ENCODE peak calls at places on chromosomes 4 and X, in seven cellular contexts. S is IMR-90, H is neuronal stem cell, B is mesendoderm, V is mesenchymal stem cell, F is H1, N is trophoblast cell. C is an unnamed sample. For H3K4me1, the result is how much of the 10 kb centered on the place peaks cover.

GRCh38 chr4:37008199-37008598 is 236.3 kb upstream of the NWD2 start:
- DNase-seq in S (no peak), H (no peak), B (peak), V (no peak), F (no peak), N (no peak), C (no peak)

GRCh38 chrX:139058831-139059495 is 347.4 kb upstream of the FGF13 start:
- DNase-seq in S (no peak), H (no peak), B (no peak), V (no peak), F (no peak), N (no peak), C (no peak)

GRCh38 chr4:147714575-147715401 is 17.1 kb upstream of the ARHGAP10 start:
- DNase-seq in S (peak), H (no peak), B (peak), V (peak), F (no peak), N (peak), C (no peak)

GRCh38 chr4:80295841-80296240 is 29.4 kb downstream of the FGF5 start:
- DNase-seq in S (peak), H (no peak), B (no peak), V (no peak), F (no peak), N (no peak), C (no peak)

GRCh38 chr4:106502106-106502699 is 133.6 kb upstream of the GIMD1 start:
- DNase-seq in S (peak), H (peak), B (peak), V (peak), F (peak), N (peak), C (peak)

GRCh38 chr4:92451792-92452191 is 148.0 kb downstream of the GRID2 start:
- DNase-seq in S (no peak), H (no peak), B (no peak), V (no peak), F (no peak), N (no peak), C (no peak)

GRCh38 chr4:139933541-139933940 is 220.4 kb downstream of the MAML3 start:
- DNase-seq in S (no peak), H (no peak), B (peak), V (no peak), F (no peak), N (no peak), C (no peak)

GRCh38 chrX:110316351-110317078 is 1.4 kb downstream of the AMMECR1 start:
- DNase-seq in S (no peak), H (no peak), B (peak), V (peak), F (no peak), N (no peak), C (no peak)

GRCh38 chrX:136714626-136715599 is 65.8 kb downstream of the ARHGEF6 start:
- DNase-seq in S (no peak), H (no peak), B (no peak), V (peak), F (no peak), N (no peak), C (no peak)

GRCh38 chr4:112492321-112492720 is 23.7 kb downstream of the NEUROG2 start:
- DNase-seq in S (no peak), H (no peak), B (no peak), V (no peak), F (no peak), N (no peak), C (no peak)

GRCh38 chr4:184286346-184286745 is 68.7 kb upstream of the ENPP6 start:
- DNase-seq in S (no peak), H (no peak), B (no peak), V (no peak), F (no peak), N (no peak), C (no peak)

GRCh38 chrX:82556588-82556987 is 951.5 kb upstream of the POU3F4 start:
- DNase-seq in S (no peak), H (no peak), B (peak), V (no peak), F (no peak), N (no peak), C (no peak)

GRCh38 chrX:115562492-115562872 is 1.5 kb downstream of the PLS3 start:
- DNase-seq in S (peak), H (peak), B (peak), V (peak), F (no peak), N (no peak), C (peak)

GRCh38 chr4:147853706-147854105 is 121.8 kb downstream of the ARHGAP10 start:
- DNase-seq in S (peak), H (no peak), B (no peak), V (no peak), F (no peak), N (no peak), C (no peak)

GRCh38 chrX:20118065-20118824 is 1.5 kb upstream of the MAP7D2 start:
- DNase-seq in S (no peak), H (no peak), B (no peak), V (no peak), F (no peak), N (no peak), C (no peak)

GRCh38 chr4:5471206-5471605 is 237.2 kb downstream of the EVC2 start:
- DNase-seq in S (no peak), H (no peak), B (no peak), V (no peak), F (no peak), N (no peak), C (no peak)

GRCh38 chrX:21493226-21493850 is 119.1 kb downstream of the CNKSR2 start:
- DNase-seq in S (peak), H (no peak), B (no peak), V (no peak), F (no peak), N (no peak), C (no peak)

GRCh38 chrX:79133897-79134296 is 10.6 kb upstream of the GPR174 start:
- DNase-seq in S (no peak), H (no peak), B (no peak), V (no peak), F (no peak), N (no peak), C (no peak)

GRCh38 chr4:142815834-142816233 is 30.3 kb downstream of the INPP4B start:
- DNase-seq in S (peak), H (no peak), B (peak), V (peak), F (no peak), N (no peak), C (no peak)

GRCh38 chrX:106862972-106863688 is 40.0 kb downstream of the RIPPLY1 start:
- DNase-seq in S (peak), H (peak), B (peak), V (no peak), F (peak), N (peak), C (peak)

DNA sequence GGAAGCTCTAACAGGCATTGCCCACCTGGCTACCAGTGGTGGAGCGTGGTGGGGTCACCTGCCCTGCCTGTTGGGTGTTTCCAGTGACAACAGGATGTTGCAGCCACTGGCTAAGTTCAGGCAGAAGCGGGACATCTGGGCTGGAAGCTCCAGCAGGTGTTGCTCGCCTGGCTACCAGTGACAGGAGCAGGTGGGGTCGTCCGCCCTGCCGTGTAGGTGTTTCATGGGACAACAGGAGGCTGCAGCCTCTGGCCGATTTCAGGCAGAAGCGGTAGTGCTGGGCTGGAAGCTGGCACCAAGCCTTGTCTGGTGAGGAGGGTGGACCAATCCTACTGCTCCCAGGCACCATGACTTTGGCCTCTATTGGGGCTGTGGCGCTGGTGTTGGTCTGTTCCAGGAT is 39.4 kb downstream of the RIPPLY1 start:
- DNase-seq in S (no peak), H (no peak), B (no peak), V (no peak), F (no peak), N (no peak), C (no peak)
- H2BK120ac ChIP-seq in S (no peak), H (no peak), B (no peak), V (no peak), F (no peak), N (no peak), C (no peak)

GRCh38 chr4:40205259-40206198 is 8.7 kb downstream of the RHOH start:
- DNase-seq in S (no peak), H (no peak), B (peak), V (no peak), F (no peak), N (no peak), C (no peak)
- H3K4me1 ChIP-seq in S (under half), H (under half), B (under half), V (under half), F (under half), N (under half), C (under half)

DNA sequence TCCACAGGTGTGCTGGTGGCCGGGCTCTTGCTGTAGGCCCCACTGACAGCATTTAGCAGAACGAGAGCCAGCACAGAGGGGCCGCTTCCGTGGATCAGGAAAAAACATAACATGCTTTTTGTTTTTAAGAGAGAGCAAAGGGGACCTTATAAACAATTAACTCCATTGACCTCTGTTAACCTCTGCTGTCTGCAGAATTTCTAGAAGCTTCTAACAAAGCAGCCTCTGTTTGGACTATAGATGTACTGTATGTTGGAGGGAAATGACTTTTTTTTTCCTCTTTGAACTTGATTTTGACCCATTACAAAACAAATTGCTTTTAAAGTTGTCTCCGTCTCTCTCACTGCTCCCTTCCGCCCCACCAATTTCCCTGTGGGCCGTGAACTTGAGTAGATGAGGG is 210.7 kb downstream of the FRAS1 start:
- DNase-seq in S (no peak), H (no peak), B (no peak), V (no peak), F (no peak), N (no peak), C (no peak)
- H2AK5ac ChIP-seq in S (no peak), H (no peak), B (no peak), V (no peak), F (no peak), N (no peak), C (no peak)

DNA sequence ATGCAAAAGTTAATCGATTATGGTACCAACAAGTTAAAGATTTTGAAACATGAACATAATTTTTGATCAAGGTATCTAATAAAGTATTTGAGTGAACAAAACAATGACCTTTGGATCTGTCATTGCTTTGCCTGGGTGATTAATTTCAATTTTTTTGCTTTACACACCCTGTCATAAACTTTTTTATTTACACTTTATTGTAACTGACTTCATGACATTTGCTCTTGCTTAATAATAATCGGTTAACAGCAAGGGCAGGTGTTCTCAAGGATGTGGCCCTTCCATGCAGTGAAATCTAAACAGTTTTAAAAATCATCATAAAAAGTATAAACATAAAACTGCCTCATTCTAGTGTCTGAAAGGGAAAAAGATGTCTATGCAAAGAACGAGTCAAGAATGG is 24.1 kb downstream of the ATOH1 start:
- DNase-seq in S (no peak), H (no peak), B (no peak), V (no peak), F (no peak), N (no peak), C (no peak)
- H2BK120ac ChIP-seq in S (no peak), H (no peak), B (no peak), V (no peak), F (no peak), N (no peak), C (no peak)

DNA sequence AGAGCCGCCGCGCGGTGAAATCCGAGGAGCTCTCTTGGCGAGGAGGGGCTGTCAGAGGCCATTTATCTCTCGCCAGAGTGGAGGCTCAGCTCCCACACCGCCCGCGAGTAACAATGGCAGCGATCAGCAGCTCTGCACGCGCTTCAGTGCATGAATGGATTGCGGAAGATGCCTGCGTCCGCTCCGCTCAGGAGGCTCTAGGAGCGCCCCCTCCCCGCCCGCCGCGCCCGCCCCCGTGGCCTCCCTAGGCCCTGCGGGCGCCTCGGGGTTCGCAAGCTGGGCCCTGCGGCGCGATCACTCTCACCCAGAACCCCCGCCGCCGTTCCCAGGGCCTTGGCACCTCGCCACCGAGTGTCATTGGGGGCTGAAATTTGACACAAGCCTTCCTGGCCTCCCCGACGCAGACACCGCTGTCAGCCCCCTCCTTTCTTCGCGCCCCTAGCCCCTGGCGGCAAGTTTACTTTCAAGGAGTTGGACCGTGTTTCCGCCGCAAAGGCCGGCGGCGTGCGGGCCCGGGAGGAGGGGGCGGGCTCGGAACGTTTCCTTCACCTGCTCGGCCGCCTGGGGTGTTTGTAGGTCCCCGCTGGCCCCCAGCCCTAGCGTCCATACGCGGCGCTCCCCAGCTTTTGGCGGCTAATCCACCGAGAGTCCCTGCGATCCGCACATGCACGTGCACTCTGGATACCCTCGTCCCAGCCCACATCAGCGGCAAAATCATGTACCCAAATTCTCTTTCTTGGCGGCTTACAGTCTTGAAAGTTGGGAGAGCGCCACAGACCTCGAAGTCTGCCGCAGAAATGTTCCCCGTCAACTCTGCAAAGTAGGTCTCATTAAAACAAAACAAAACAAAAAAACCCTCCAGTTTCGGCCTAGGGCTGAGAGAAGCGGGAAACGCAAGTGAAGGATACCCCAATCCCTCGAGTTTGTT is 49.0 kb upstream of the BCOR start:
- DNase-seq in S (peak), H (no peak), B (peak), V (peak), F (no peak), N (peak), C (peak)
- H3K4me1 ChIP-seq in S (under half), H (under half), B (under half), V (under half), F (under half), N (under half), C (under half)

DNA sequence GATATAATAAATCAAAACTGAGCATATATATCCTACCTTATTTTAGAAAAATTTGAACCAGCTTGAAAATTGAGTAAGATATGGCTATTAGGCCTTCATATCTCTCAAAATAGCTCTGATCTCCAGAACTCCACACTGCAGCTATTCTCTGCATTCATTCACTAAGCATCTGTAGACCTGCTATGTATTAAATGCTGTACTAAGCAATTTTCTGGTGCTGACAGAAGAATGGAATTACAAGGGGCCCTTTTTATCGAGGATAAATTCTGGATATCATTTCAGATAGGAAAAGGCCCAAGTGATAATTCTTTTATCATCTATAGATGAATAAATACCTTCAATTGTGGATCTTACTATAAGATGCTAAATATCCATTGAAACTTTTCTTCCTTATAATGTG is 1.9 kb downstream of the THAP6 start:
- DNase-seq in S (no peak), H (no peak), B (no peak), V (no peak), F (no peak), N (no peak), C (no peak)
- H2AK5ac ChIP-seq in S (no peak), H (no peak), B (no peak), V (no peak), F (no peak), N (no peak), C (no peak)

GRCh38 chrX:34918091-34918736 is 24.4 kb upstream of the FAM47B start:
- DNase-seq in S (peak), H (no peak), B (no peak), V (peak), F (no peak), N (peak), C (no peak)
- H2BK120ac ChIP-seq in S (no peak), H (no peak), B (no peak), V (no peak), F (no peak), N (no peak), C (no peak)

DNA sequence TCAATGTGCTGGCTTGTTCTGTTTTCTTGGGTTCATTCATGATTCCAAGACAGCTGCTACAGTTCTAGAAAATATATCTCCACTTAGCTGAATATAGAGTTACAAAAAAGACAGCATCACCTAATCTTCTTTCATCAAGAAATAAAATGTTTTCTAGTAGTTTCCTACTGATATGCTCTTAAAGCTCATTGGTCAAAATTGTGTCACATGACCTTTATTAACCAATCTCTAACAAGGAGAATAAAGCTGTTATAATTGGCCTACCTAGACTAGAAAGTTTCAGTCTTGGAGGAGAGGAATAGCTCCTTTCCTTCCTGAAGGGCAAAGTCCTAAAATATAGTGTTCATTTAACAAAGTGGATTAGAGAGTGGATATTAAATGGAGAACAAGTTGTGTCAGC is 8.1 kb upstream of the PCDH18 start:
- DNase-seq in S (no peak), H (no peak), B (no peak), V (no peak), F (no peak), N (no peak), C (no peak)
- H3K4me1 ChIP-seq in S (under half), H (under half), B (under half), V (under half), F (under half), N (under half), C (under half)

DNA sequence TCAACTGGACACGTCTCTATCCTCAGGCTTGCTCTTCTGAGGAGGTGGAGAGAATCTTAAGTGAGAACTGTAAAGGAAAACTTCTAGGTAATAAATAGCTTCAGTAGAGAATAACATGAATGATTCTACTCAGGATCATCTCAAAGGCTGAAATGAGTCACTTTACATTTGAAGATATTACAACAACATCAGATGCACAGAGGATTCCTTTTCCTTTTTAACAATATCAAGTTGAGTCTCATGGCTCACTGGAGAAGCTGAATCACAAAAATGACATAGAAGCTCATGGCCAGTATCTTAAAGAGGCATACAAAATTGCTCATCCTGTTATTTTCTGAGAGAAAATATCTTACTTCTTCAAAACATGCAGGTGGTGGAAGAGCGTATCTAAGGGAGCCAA is 72.5 kb upstream of the EMCN start:
- DNase-seq in S (no peak), H (no peak), B (no peak), V (peak), F (no peak), N (no peak), C (no peak)
- H2AK5ac ChIP-seq in S (no peak), H (no peak), B (no peak), V (no peak), F (no peak), N (no peak), C (no peak)

C was measured in H9.